ENCODE peak calls at places on chromosomes 7 and 10, in four cellular contexts. T, G, S and U are unnamed samples.

GRCh38 chr10:120474956-120475355 is 17.9 kb downstream of the PLPP4 start:
- DNase-seq in T (no peak), G (no peak), S (no peak), U (no peak)

GRCh38 chr7:50362712-50363282 is 58.3 kb downstream of the IKZF1 start:
- DNase-seq in T (peak; percentile 55), G (no peak), S (no peak), U (no peak)

GRCh38 chr10:4344544-4344994 is 481.4 kb upstream of the AKR1E2 start:
- DNase-seq in T (no peak), G (no peak), S (peak; percentile 63), U (no peak)

GRCh38 chr7:111532625-111533024 is 29.7 kb downstream of the IMMP2L start:
- DNase-seq in T (no peak), G (no peak), S (peak; percentile 14), U (no peak)

GRCh38 chr10:45373783-45374450 is at the start of gene ALOX5:
- DNase-seq in T (no peak), G (peak; percentile 71), S (peak; percentile 76), U (peak; percentile 16)

GRCh38 chr7:27585781-27586447 is 76.8 kb downstream of the HIBADH start:
- DNase-seq in T (no peak), G (no peak), S (no peak), U (no peak)

GRCh38 chr10:52259428-52259812 is 54.7 kb upstream of the DKK1 start:
- DNase-seq in T (no peak), G (no peak), S (no peak), U (no peak)

GRCh38 chr10:76242956-76243355 is 811.5 kb downstream of the LRMDA start:
- DNase-seq in T (no peak), G (no peak), S (no peak), U (no peak)

GRCh38 chr7:45597286-45597984 is 23.3 kb downstream of the ADCY1 start:
- DNase-seq in T (no peak), G (no peak), S (no peak), U (no peak)

GRCh38 chr7:155269766-155270585 is 27.7 kb upstream of the INSIG1 start:
- DNase-seq in T (no peak), G (no peak), S (no peak), U (no peak)

GRCh38 chr10:95906675-95907453 is 911 bp upstream of the CC2D2B start:
- DNase-seq in T (peak; percentile 13), G (peak; percentile 43), S (peak; percentile 74), U (peak; percentile 36)

GRCh38 chr10:29482591-29483421 is 152.0 kb downstream of the SVIL start:
- DNase-seq in T (no peak), G (peak; percentile 53), S (no peak), U (no peak)

GRCh38 chr7:519429-519973 is at the start of gene PDGFA:
- DNase-seq in T (no peak), G (no peak), S (peak; percentile 74), U (no peak)

GRCh38 chr7:44460325-44460724 is 30.1 kb downstream of the NUDCD3 start:
- DNase-seq in T (peak; percentile 69), G (no peak), S (no peak), U (no peak)

GRCh38 chr10:110327262-110327914 is 22.7 kb upstream of the SMNDC1 start:
- DNase-seq in T (no peak), G (no peak), S (no peak), U (no peak)

GRCh38 chr10:126147866-126148578 is 240.3 kb downstream of the ADAM12 start:
- DNase-seq in T (no peak), G (no peak), S (no peak), U (no peak)

DNA sequence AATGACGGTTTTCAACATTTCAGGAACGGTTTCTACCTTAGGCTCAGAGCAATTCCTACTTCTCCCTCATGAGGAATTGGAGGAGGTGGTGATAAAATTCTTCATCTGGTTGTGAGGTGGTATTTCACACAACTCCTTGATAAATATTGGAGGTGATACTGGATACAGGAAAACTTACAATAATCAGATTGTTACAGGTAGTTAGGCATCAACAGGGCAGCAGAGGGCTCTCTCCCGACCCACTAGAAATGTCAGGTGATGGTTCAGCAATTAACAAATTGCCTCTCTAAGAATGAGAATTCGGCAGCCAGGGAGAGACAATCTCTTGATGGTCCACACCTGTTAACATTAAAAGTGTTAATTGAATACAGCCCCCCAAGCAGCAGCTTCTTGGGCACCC is 22.6 kb downstream of the ZNF786 start:
- DNase-seq in T (no peak), G (no peak), S (no peak), U (no peak)
- TF ChIP-seq CTCF in T (no peak), G (no peak), S (no peak), U (no peak)

GRCh38 chr7:38451840-38452239 is 178.4 kb upstream of the TARP start:
- DNase-seq in T (no peak), G (no peak), S (peak; percentile 26), U (no peak)
- TF ChIP-seq CTCF in T (no peak), G (no peak), S (peak; percentile 42), U (no peak)

GRCh38 chr10:114615600-114616007 is 42.5 kb downstream of the ABLIM1 start:
- DNase-seq in T (no peak), G (no peak), S (no peak), U (no peak)

GRCh38 chr10:114616103-114616502 is 42.0 kb downstream of the ABLIM1 start:
- DNase-seq in T (no peak), G (no peak), S (no peak), U (no peak)

GRCh38 chr10:114613237-114613979 is 44.7 kb downstream of the ABLIM1 start:
- DNase-seq in T (no peak), G (no peak), S (no peak), U (no peak)

GRCh38 chr10:114618722-114619121 is 39.4 kb downstream of the ABLIM1 start:
- DNase-seq in T (no peak), G (no peak), S (peak; percentile 72), U (no peak)

DNA sequence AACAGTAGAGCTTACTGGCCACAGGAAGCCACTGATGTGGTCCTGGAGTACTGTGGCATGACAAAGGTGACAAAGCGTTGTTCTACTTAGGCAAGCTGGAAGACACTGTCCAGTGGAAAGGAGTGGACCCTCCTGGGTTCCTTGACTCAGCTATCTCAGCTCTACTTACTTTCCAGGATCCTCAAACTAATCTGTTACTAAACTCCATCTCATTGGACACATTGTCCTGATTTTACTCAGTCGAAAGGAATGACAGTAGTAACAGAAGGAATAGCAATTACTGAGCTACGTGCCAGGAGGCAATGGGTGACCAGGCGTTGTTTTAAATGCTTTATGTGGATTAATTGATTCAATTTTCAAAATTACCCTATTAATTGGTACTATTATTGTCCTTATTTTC is 41.6 kb downstream of the ABLIM1 start:
- DNase-seq in T (no peak), G (no peak), S (no peak), U (no peak)
- TF ChIP-seq CTCF in T (no peak), G (no peak), S (no peak), U (no peak)

GRCh38 chr7:94509879-94510581 is 421 bp downstream of the CASD1 start:
- DNase-seq in T (peak; percentile 57), G (peak; percentile 73), S (peak; percentile 88), U (peak; percentile 72)
- TF ChIP-seq CTCF in T (peak; percentile 13), G (no peak), S (peak; percentile 35), U (no peak)

GRCh38 chr7:96526492-96526891 is 183.2 kb downstream of the SEM1 start:
- DNase-seq in T (no peak), G (no peak), S (no peak), U (no peak)

GRCh38 chr7:96521068-96521629 is 188.5 kb downstream of the SEM1 start:
- DNase-seq in T (no peak), G (no peak), S (no peak), U (no peak)
- TF ChIP-seq CTCF in T (no peak), G (no peak), S (no peak), U (no peak)

GRCh38 chr10:61592581-61592980 is 70.1 kb upstream of the CABCOCO1 start:
- DNase-seq in T (no peak), G (peak; percentile 38), S (peak; percentile 11), U (peak; percentile 15)
- TF ChIP-seq CTCF in T (no peak), G (no peak), S (peak; percentile 35), U (peak; percentile 49)

GRCh38 chr10:7301039-7301768 is 109.6 kb downstream of the SFMBT2 start:
- DNase-seq in T (no peak), G (peak; percentile 69), S (peak; percentile 9), U (peak; percentile 12)
- TF ChIP-seq CTCF in T (no peak), G (peak; percentile 27), S (peak; percentile 33), U (peak; percentile 17)

GRCh38 chr10:1569208-1569607 is 168.1 kb downstream of the ADARB2 start:
- DNase-seq in T (no peak), G (no peak), S (no peak), U (no peak)
- TF ChIP-seq CTCF in T (no peak), G (no peak), S (no peak), U (no peak)